ENCODE peak calls at places on chromosomes 5 and 9, in ten cellular contexts. One of them, this sample, is unnamed.
A peak's percentile ranks its signal among the peaks of the same experiment; 100 is the strongest.

GRCh38 chr9:76519027-76519835 is 60.2 kb downstream of the GCNT1 start:
- ATAC-seq in PC-3: no peak
- ATAC-seq in lower lobe of right lung: no peak
- ATAC-seq in aorta: no peak
- ATAC-seq in mucosa of descending colon: no peak
- ATAC-seq in T-helper 17 cell: no peak
- ATAC-seq in psoas muscle: no peak
- ATAC-seq in CD4-positive, CD25-positive, alpha-beta regulatory T cell: no peak
- ATAC-seq in heart left ventricle: no peak
- ATAC-seq in heart right ventricle: no peak
- ATAC-seq in this sample: no peak

GRCh38 chr5:149993471-149993870 is 7.0 kb downstream of the TIGD6 start:
- ATAC-seq in PC-3: no peak
- ATAC-seq in lower lobe of right lung: no peak
- ATAC-seq in aorta: no peak
- ATAC-seq in mucosa of descending colon: no peak
- ATAC-seq in T-helper 17 cell: no peak
- ATAC-seq in psoas muscle: no peak
- ATAC-seq in CD4-positive, CD25-positive, alpha-beta regulatory T cell: no peak
- ATAC-seq in heart left ventricle: no peak
- ATAC-seq in heart right ventricle: no peak
- ATAC-seq in this sample: no peak

GRCh38 chr9:133375116-133375723 is 640 bp downstream of the SURF4 start:
- ATAC-seq in PC-3: peak; percentile 16
- ATAC-seq in lower lobe of right lung: peak; percentile 32
- ATAC-seq in aorta: peak; percentile 23
- ATAC-seq in mucosa of descending colon: peak; percentile 45
- ATAC-seq in T-helper 17 cell: no peak
- ATAC-seq in psoas muscle: peak; percentile 15
- ATAC-seq in CD4-positive, CD25-positive, alpha-beta regulatory T cell: no peak
- ATAC-seq in heart left ventricle: no peak
- ATAC-seq in heart right ventricle: no peak
- ATAC-seq in this sample: no peak

GRCh38 chr9:121510766-121511555 is 11.3 kb upstream of the GGTA1 start:
- ATAC-seq in PC-3: no peak
- ATAC-seq in lower lobe of right lung: no peak
- ATAC-seq in aorta: peak; percentile 81
- ATAC-seq in mucosa of descending colon: no peak
- ATAC-seq in T-helper 17 cell: no peak
- ATAC-seq in psoas muscle: no peak
- ATAC-seq in CD4-positive, CD25-positive, alpha-beta regulatory T cell: no peak
- ATAC-seq in heart left ventricle: peak; percentile 89
- ATAC-seq in heart right ventricle: peak; percentile 90
- ATAC-seq in this sample: peak; percentile 39

GRCh38 chr5:74538206-74538661 is 102.3 kb downstream of the ENC1 start:
- ATAC-seq in PC-3: no peak
- ATAC-seq in lower lobe of right lung: peak; percentile 85
- ATAC-seq in aorta: peak; percentile 81
- ATAC-seq in mucosa of descending colon: peak; percentile 67
- ATAC-seq in T-helper 17 cell: no peak
- ATAC-seq in psoas muscle: peak; percentile 83
- ATAC-seq in CD4-positive, CD25-positive, alpha-beta regulatory T cell: no peak
- ATAC-seq in heart left ventricle: peak; percentile 98
- ATAC-seq in heart right ventricle: peak; percentile 98
- ATAC-seq in this sample: peak; percentile 91

GRCh38 chr5:180291234-180291940 is 496 bp downstream of the MAPK9 start:
- ATAC-seq in PC-3: peak; percentile 34
- ATAC-seq in lower lobe of right lung: peak; percentile 6
- ATAC-seq in aorta: no peak
- ATAC-seq in mucosa of descending colon: peak; percentile 2
- ATAC-seq in T-helper 17 cell: peak; percentile 40
- ATAC-seq in psoas muscle: no peak
- ATAC-seq in CD4-positive, CD25-positive, alpha-beta regulatory T cell: peak; percentile 17
- ATAC-seq in heart left ventricle: no peak
- ATAC-seq in heart right ventricle: no peak
- ATAC-seq in this sample: peak; percentile 64

GRCh38 chr5:114050087-114050486 is 311.8 kb upstream of the KCNN2 start:
- ATAC-seq in PC-3: no peak
- ATAC-seq in lower lobe of right lung: no peak
- ATAC-seq in aorta: no peak
- ATAC-seq in mucosa of descending colon: no peak
- ATAC-seq in T-helper 17 cell: no peak
- ATAC-seq in psoas muscle: no peak
- ATAC-seq in CD4-positive, CD25-positive, alpha-beta regulatory T cell: no peak
- ATAC-seq in heart left ventricle: no peak
- ATAC-seq in heart right ventricle: no peak
- ATAC-seq in this sample: no peak

GRCh38 chr9:69093471-69094103 is 58.0 kb downstream of the FXN start:
- ATAC-seq in PC-3: no peak
- ATAC-seq in lower lobe of right lung: peak; percentile 77
- ATAC-seq in aorta: no peak
- ATAC-seq in mucosa of descending colon: peak; percentile 68
- ATAC-seq in T-helper 17 cell: no peak
- ATAC-seq in psoas muscle: no peak
- ATAC-seq in CD4-positive, CD25-positive, alpha-beta regulatory T cell: no peak
- ATAC-seq in heart left ventricle: no peak
- ATAC-seq in heart right ventricle: no peak
- ATAC-seq in this sample: no peak

GRCh38 chr5:33363537-33363936 is 77.2 kb upstream of the TARS1 start:
- ATAC-seq in PC-3: no peak
- ATAC-seq in lower lobe of right lung: no peak
- ATAC-seq in aorta: peak; percentile 81
- ATAC-seq in mucosa of descending colon: no peak
- ATAC-seq in T-helper 17 cell: no peak
- ATAC-seq in psoas muscle: peak; percentile 26
- ATAC-seq in CD4-positive, CD25-positive, alpha-beta regulatory T cell: no peak
- ATAC-seq in heart left ventricle: peak; percentile 52
- ATAC-seq in heart right ventricle: peak; percentile 36
- ATAC-seq in this sample: peak; percentile 36

GRCh38 chr5:139104577-139105271 is 93.4 kb downstream of the SIL1 start:
- ATAC-seq in PC-3: peak; percentile 46
- ATAC-seq in lower lobe of right lung: peak; percentile 69
- ATAC-seq in aorta: peak; percentile 94
- ATAC-seq in mucosa of descending colon: peak; percentile 70
- ATAC-seq in T-helper 17 cell: no peak
- ATAC-seq in psoas muscle: peak; percentile 91
- ATAC-seq in CD4-positive, CD25-positive, alpha-beta regulatory T cell: no peak
- ATAC-seq in heart left ventricle: peak; percentile 94
- ATAC-seq in heart right ventricle: peak; percentile 93
- ATAC-seq in this sample: peak; percentile 96

GRCh38 chr9:97985058-97985861 is 2.1 kb downstream of the ANP32B start:
- ATAC-seq in PC-3: peak; percentile 1
- ATAC-seq in lower lobe of right lung: peak; percentile 2
- ATAC-seq in aorta: no peak
- ATAC-seq in mucosa of descending colon: peak; percentile 1
- ATAC-seq in T-helper 17 cell: peak; percentile 2
- ATAC-seq in psoas muscle: no peak
- ATAC-seq in CD4-positive, CD25-positive, alpha-beta regulatory T cell: no peak
- ATAC-seq in heart left ventricle: no peak
- ATAC-seq in heart right ventricle: no peak
- ATAC-seq in this sample: no peak

GRCh38 chr5:141398608-141399007 is 861 bp downstream of the PCDHGB5 start:
- ATAC-seq in PC-3: no peak
- ATAC-seq in lower lobe of right lung: no peak
- ATAC-seq in aorta: no peak
- ATAC-seq in mucosa of descending colon: no peak
- ATAC-seq in T-helper 17 cell: no peak
- ATAC-seq in psoas muscle: peak; percentile 66
- ATAC-seq in CD4-positive, CD25-positive, alpha-beta regulatory T cell: no peak
- ATAC-seq in heart left ventricle: peak; percentile 33
- ATAC-seq in heart right ventricle: peak; percentile 44
- ATAC-seq in this sample: no peak
- H3K9me3 ChIP-seq in PC-3: peaks cover 7% of the 10 kb centered on the region
- H3K9me3 ChIP-seq in lower lobe of right lung: peaks cover 68% of the 10 kb centered on the region
- H3K9me3 ChIP-seq in aorta: peaks cover 31% of the 10 kb centered on the region
- H3K9me3 ChIP-seq in mucosa of descending colon: peaks cover 68% of the 10 kb centered on the region
- H3K9me3 ChIP-seq in T-helper 17 cell: peaks cover 2% of the 10 kb centered on the region
- H3K9me3 ChIP-seq in psoas muscle: peaks cover 4% of the 10 kb centered on the region
- H3K9me3 ChIP-seq in CD4-positive, CD25-positive, alpha-beta regulatory T cell: peaks cover 19% of the 10 kb centered on the region
- H3K9me3 ChIP-seq in heart left ventricle: peaks cover 7% of the 10 kb centered on the region
- H3K9me3 ChIP-seq in heart right ventricle: peaks cover 94% of the 10 kb centered on the region
- H3K9me3 ChIP-seq in this sample: peaks cover 96% of the 10 kb centered on the region

GRCh38 chr5:178740926-178741325 is 10.5 kb upstream of the ZNF354A start:
- ATAC-seq in PC-3: no peak
- ATAC-seq in lower lobe of right lung: no peak
- ATAC-seq in aorta: no peak
- ATAC-seq in mucosa of descending colon: no peak
- ATAC-seq in T-helper 17 cell: no peak
- ATAC-seq in psoas muscle: no peak
- ATAC-seq in CD4-positive, CD25-positive, alpha-beta regulatory T cell: no peak
- ATAC-seq in heart left ventricle: no peak
- ATAC-seq in heart right ventricle: no peak
- ATAC-seq in this sample: no peak

GRCh38 chr5:178740181-178740557 is 9.7 kb upstream of the ZNF354A start:
- ATAC-seq in PC-3: no peak
- ATAC-seq in lower lobe of right lung: no peak
- ATAC-seq in aorta: no peak
- ATAC-seq in mucosa of descending colon: no peak
- ATAC-seq in T-helper 17 cell: no peak
- ATAC-seq in psoas muscle: no peak
- ATAC-seq in CD4-positive, CD25-positive, alpha-beta regulatory T cell: no peak
- ATAC-seq in heart left ventricle: no peak
- ATAC-seq in heart right ventricle: no peak
- ATAC-seq in this sample: no peak

GRCh38 chr5:178739452-178740180 is 9.2 kb upstream of the ZNF354A start:
- ATAC-seq in PC-3: no peak
- ATAC-seq in lower lobe of right lung: no peak
- ATAC-seq in aorta: no peak
- ATAC-seq in mucosa of descending colon: no peak
- ATAC-seq in T-helper 17 cell: no peak
- ATAC-seq in psoas muscle: no peak
- ATAC-seq in CD4-positive, CD25-positive, alpha-beta regulatory T cell: no peak
- ATAC-seq in heart left ventricle: no peak
- ATAC-seq in heart right ventricle: no peak
- ATAC-seq in this sample: no peak

GRCh38 chr5:178738513-178738912 is 8.1 kb upstream of the ZNF354A start:
- ATAC-seq in PC-3: no peak
- ATAC-seq in lower lobe of right lung: no peak
- ATAC-seq in aorta: no peak
- ATAC-seq in mucosa of descending colon: no peak
- ATAC-seq in T-helper 17 cell: no peak
- ATAC-seq in psoas muscle: no peak
- ATAC-seq in CD4-positive, CD25-positive, alpha-beta regulatory T cell: no peak
- ATAC-seq in heart left ventricle: no peak
- ATAC-seq in heart right ventricle: no peak
- ATAC-seq in this sample: no peak
- H3K9me3 ChIP-seq in PC-3: no peaks in the 10 kb centered on the region
- H3K9me3 ChIP-seq in lower lobe of right lung: no peaks in the 10 kb centered on the region
- H3K9me3 ChIP-seq in aorta: no peaks in the 10 kb centered on the region
- H3K9me3 ChIP-seq in mucosa of descending colon: peaks cover 3% of the 10 kb centered on the region
- H3K9me3 ChIP-seq in T-helper 17 cell: no peaks in the 10 kb centered on the region
- H3K9me3 ChIP-seq in psoas muscle: no peaks in the 10 kb centered on the region
- H3K9me3 ChIP-seq in CD4-positive, CD25-positive, alpha-beta regulatory T cell: no peaks in the 10 kb centered on the region
- H3K9me3 ChIP-seq in heart left ventricle: no peaks in the 10 kb centered on the region
- H3K9me3 ChIP-seq in heart right ventricle: no peaks in the 10 kb centered on the region
- H3K9me3 ChIP-seq in this sample: peaks cover 8% of the 10 kb centered on the region

DNA sequence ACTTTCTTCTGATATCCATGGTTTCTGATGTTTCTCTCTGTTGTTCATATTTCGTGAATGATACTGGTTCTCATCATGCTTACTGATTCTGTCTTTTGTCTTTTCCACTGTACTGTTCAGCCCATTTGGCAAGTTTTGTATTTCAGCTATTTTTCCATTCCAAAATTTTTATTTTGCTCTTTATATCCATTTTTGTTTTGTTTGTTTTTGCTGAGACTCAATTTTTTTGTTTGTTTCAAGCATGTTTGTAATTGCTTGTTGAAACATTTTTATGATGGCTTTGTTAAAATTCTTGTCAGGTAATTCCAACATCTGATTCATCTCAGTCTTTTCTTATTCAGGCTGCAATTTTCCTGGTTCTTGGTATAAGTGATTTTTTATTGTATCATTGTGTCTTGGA is 64.0 kb downstream of the ERCC6L2 start:
- ATAC-seq in PC-3: no peak
- ATAC-seq in lower lobe of right lung: no peak
- ATAC-seq in aorta: no peak
- ATAC-seq in mucosa of descending colon: no peak
- ATAC-seq in T-helper 17 cell: no peak
- ATAC-seq in psoas muscle: no peak
- ATAC-seq in CD4-positive, CD25-positive, alpha-beta regulatory T cell: no peak
- ATAC-seq in heart left ventricle: no peak
- ATAC-seq in heart right ventricle: no peak
- ATAC-seq in this sample: no peak
- H3K9me3 ChIP-seq in PC-3: no peaks in the 10 kb centered on the region
- H3K9me3 ChIP-seq in lower lobe of right lung: no peaks in the 10 kb centered on the region
- H3K9me3 ChIP-seq in aorta: no peaks in the 10 kb centered on the region
- H3K9me3 ChIP-seq in mucosa of descending colon: no peaks in the 10 kb centered on the region
- H3K9me3 ChIP-seq in T-helper 17 cell: no peaks in the 10 kb centered on the region
- H3K9me3 ChIP-seq in psoas muscle: no peaks in the 10 kb centered on the region
- H3K9me3 ChIP-seq in CD4-positive, CD25-positive, alpha-beta regulatory T cell: peaks cover 3% of the 10 kb centered on the region
- H3K9me3 ChIP-seq in heart left ventricle: no peaks in the 10 kb centered on the region
- H3K9me3 ChIP-seq in heart right ventricle: peaks cover 23% of the 10 kb centered on the region
- H3K9me3 ChIP-seq in this sample: no peaks in the 10 kb centered on the region

GRCh38 chr9:129514891-129515290 is 106.0 kb downstream of the C9orf50 start:
- ATAC-seq in PC-3: no peak
- ATAC-seq in lower lobe of right lung: no peak
- ATAC-seq in aorta: no peak
- ATAC-seq in mucosa of descending colon: no peak
- ATAC-seq in T-helper 17 cell: no peak
- ATAC-seq in psoas muscle: no peak
- ATAC-seq in CD4-positive, CD25-positive, alpha-beta regulatory T cell: no peak
- ATAC-seq in heart left ventricle: no peak
- ATAC-seq in heart right ventricle: no peak
- ATAC-seq in this sample: no peak

GRCh38 chr9:129511320-129511900 is 109.5 kb downstream of the C9orf50 start:
- ATAC-seq in PC-3: no peak
- ATAC-seq in lower lobe of right lung: no peak
- ATAC-seq in aorta: no peak
- ATAC-seq in mucosa of descending colon: no peak
- ATAC-seq in T-helper 17 cell: no peak
- ATAC-seq in psoas muscle: no peak
- ATAC-seq in CD4-positive, CD25-positive, alpha-beta regulatory T cell: no peak
- ATAC-seq in heart left ventricle: no peak
- ATAC-seq in heart right ventricle: no peak
- ATAC-seq in this sample: no peak

GRCh38 chr9:129513856-129514496 is 106.9 kb downstream of the C9orf50 start:
- ATAC-seq in PC-3: no peak
- ATAC-seq in lower lobe of right lung: no peak
- ATAC-seq in aorta: no peak
- ATAC-seq in mucosa of descending colon: no peak
- ATAC-seq in T-helper 17 cell: no peak
- ATAC-seq in psoas muscle: no peak
- ATAC-seq in CD4-positive, CD25-positive, alpha-beta regulatory T cell: no peak
- ATAC-seq in heart left ventricle: no peak
- ATAC-seq in heart right ventricle: no peak
- ATAC-seq in this sample: no peak

GRCh38 chr9:129514497-129514867 is 106.4 kb downstream of the C9orf50 start:
- ATAC-seq in PC-3: no peak
- ATAC-seq in lower lobe of right lung: no peak
- ATAC-seq in aorta: no peak
- ATAC-seq in mucosa of descending colon: no peak
- ATAC-seq in T-helper 17 cell: no peak
- ATAC-seq in psoas muscle: no peak
- ATAC-seq in CD4-positive, CD25-positive, alpha-beta regulatory T cell: no peak
- ATAC-seq in heart left ventricle: no peak
- ATAC-seq in heart right ventricle: no peak
- ATAC-seq in this sample: no peak

DNA sequence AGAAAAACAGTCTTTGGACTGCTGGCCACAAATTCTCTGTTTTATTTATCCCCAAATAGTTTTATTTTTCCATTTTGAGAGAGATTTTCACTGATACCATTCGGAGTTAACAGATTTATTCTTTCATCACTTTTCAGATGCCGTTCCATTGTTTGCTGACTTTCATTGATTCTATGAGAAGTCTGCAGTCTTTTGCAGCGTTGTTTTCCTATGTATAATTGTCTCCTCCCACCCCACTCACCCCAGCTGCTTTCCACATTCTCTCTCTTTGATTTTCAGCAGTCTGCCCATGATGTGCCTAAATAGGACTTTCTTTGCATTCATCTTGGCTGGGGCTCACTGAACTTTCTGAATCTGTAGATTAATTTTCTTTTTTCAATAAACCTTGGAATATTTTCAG is 107.6 kb downstream of the C9orf50 start:
- ATAC-seq in PC-3: no peak
- ATAC-seq in lower lobe of right lung: no peak
- ATAC-seq in aorta: no peak
- ATAC-seq in mucosa of descending colon: no peak
- ATAC-seq in T-helper 17 cell: no peak
- ATAC-seq in psoas muscle: no peak
- ATAC-seq in CD4-positive, CD25-positive, alpha-beta regulatory T cell: no peak
- ATAC-seq in heart left ventricle: no peak
- ATAC-seq in heart right ventricle: no peak
- ATAC-seq in this sample: no peak
- H3K9me3 ChIP-seq in PC-3: peaks cover 6% of the 10 kb centered on the region
- H3K9me3 ChIP-seq in lower lobe of right lung: peaks cover 15% of the 10 kb centered on the region
- H3K9me3 ChIP-seq in aorta: peaks cover 4% of the 10 kb centered on the region
- H3K9me3 ChIP-seq in mucosa of descending colon: peaks cover 18% of the 10 kb centered on the region
- H3K9me3 ChIP-seq in T-helper 17 cell: no peaks in the 10 kb centered on the region
- H3K9me3 ChIP-seq in psoas muscle: peaks cover 10% of the 10 kb centered on the region
- H3K9me3 ChIP-seq in CD4-positive, CD25-positive, alpha-beta regulatory T cell: peaks cover 11% of the 10 kb centered on the region
- H3K9me3 ChIP-seq in heart left ventricle: no peaks in the 10 kb centered on the region
- H3K9me3 ChIP-seq in heart right ventricle: peaks cover 26% of the 10 kb centered on the region
- H3K9me3 ChIP-seq in this sample: peaks cover 27% of the 10 kb centered on the region